ENCODE peak calls at places on chromosomes 6 and 20, in ten cellular contexts. One of them, this sample, is unnamed.

GRCh38 chr20:46131396-46131795 is 13.3 kb downstream of the CD40 start:
- DNase-seq in AG04449: no peak
- DNase-seq in SK-N-SH: no peak
- DNase-seq in GM13976: no peak
- DNase-seq in colonic mucosa: no peak
- DNase-seq in IMR-90: peak; percentile 5
- DNase-seq in A549: no peak
- DNase-seq in CD8-positive, alpha-beta T cell: no peak
- DNase-seq in omental fat pad: no peak
- DNase-seq in brain microvascular endothelial cell: no peak
- DNase-seq in this sample: no peak

GRCh38 chr6:2560903-2561698 is 189.6 kb downstream of the MYLK4 start:
- DNase-seq in AG04449: no peak
- DNase-seq in SK-N-SH: no peak
- DNase-seq in GM13976: no peak
- DNase-seq in colonic mucosa: no peak
- DNase-seq in IMR-90: no peak
- DNase-seq in A549: no peak
- DNase-seq in CD8-positive, alpha-beta T cell: no peak
- DNase-seq in omental fat pad: no peak
- DNase-seq in brain microvascular endothelial cell: no peak
- DNase-seq in this sample: no peak

GRCh38 chr20:20005381-20005780 is 11.8 kb upstream of the NAA20 start:
- DNase-seq in AG04449: no peak
- DNase-seq in SK-N-SH: no peak
- DNase-seq in GM13976: no peak
- DNase-seq in colonic mucosa: no peak
- DNase-seq in IMR-90: no peak
- DNase-seq in A549: no peak
- DNase-seq in CD8-positive, alpha-beta T cell: no peak
- DNase-seq in omental fat pad: no peak
- DNase-seq in brain microvascular endothelial cell: no peak
- DNase-seq in this sample: no peak

GRCh38 chr20:45972500-45973183 is 639 bp upstream of the ZNF335 start:
- DNase-seq in AG04449: no peak
- DNase-seq in SK-N-SH: no peak
- DNase-seq in GM13976: peak; percentile 99
- DNase-seq in colonic mucosa: no peak
- DNase-seq in IMR-90: no peak
- DNase-seq in A549: no peak
- DNase-seq in CD8-positive, alpha-beta T cell: no peak
- DNase-seq in omental fat pad: no peak
- DNase-seq in brain microvascular endothelial cell: no peak
- DNase-seq in this sample: no peak

GRCh38 chr6:91276315-91276714 is 689.4 kb upstream of the MAP3K7 start:
- DNase-seq in AG04449: no peak
- DNase-seq in SK-N-SH: peak; percentile 18
- DNase-seq in GM13976: no peak
- DNase-seq in colonic mucosa: no peak
- DNase-seq in IMR-90: peak; percentile 4
- DNase-seq in A549: peak; percentile 9
- DNase-seq in CD8-positive, alpha-beta T cell: no peak
- DNase-seq in omental fat pad: no peak
- DNase-seq in brain microvascular endothelial cell: no peak
- DNase-seq in this sample: no peak

GRCh38 chr6:71258078-71258866 is 30.3 kb upstream of the OGFRL1 start:
- DNase-seq in AG04449: no peak
- DNase-seq in SK-N-SH: no peak
- DNase-seq in GM13976: no peak
- DNase-seq in colonic mucosa: no peak
- DNase-seq in IMR-90: no peak
- DNase-seq in A549: no peak
- DNase-seq in CD8-positive, alpha-beta T cell: no peak
- DNase-seq in omental fat pad: no peak
- DNase-seq in brain microvascular endothelial cell: no peak
- DNase-seq in this sample: no peak

GRCh38 chr6:56869346-56869745 is 85.6 kb upstream of the BEND6 start:
- DNase-seq in AG04449: no peak
- DNase-seq in SK-N-SH: no peak
- DNase-seq in GM13976: no peak
- DNase-seq in colonic mucosa: no peak
- DNase-seq in IMR-90: no peak
- DNase-seq in A549: no peak
- DNase-seq in CD8-positive, alpha-beta T cell: no peak
- DNase-seq in omental fat pad: no peak
- DNase-seq in brain microvascular endothelial cell: no peak
- DNase-seq in this sample: no peak

GRCh38 chr6:169726963-169727362 is 2.7 kb upstream of the PHF10 start:
- DNase-seq in AG04449: no peak
- DNase-seq in SK-N-SH: no peak
- DNase-seq in GM13976: no peak
- DNase-seq in colonic mucosa: no peak
- DNase-seq in IMR-90: no peak
- DNase-seq in A549: no peak
- DNase-seq in CD8-positive, alpha-beta T cell: no peak
- DNase-seq in omental fat pad: no peak
- DNase-seq in brain microvascular endothelial cell: no peak
- DNase-seq in this sample: no peak

GRCh38 chr20:63945921-63946920 is 10.0 kb downstream of the UCKL1 start:
- DNase-seq in AG04449: no peak
- DNase-seq in SK-N-SH: no peak
- DNase-seq in GM13976: no peak
- DNase-seq in colonic mucosa: no peak
- DNase-seq in IMR-90: no peak
- DNase-seq in A549: no peak
- DNase-seq in CD8-positive, alpha-beta T cell: no peak
- DNase-seq in omental fat pad: no peak
- DNase-seq in brain microvascular endothelial cell: no peak
- DNase-seq in this sample: no peak

GRCh38 chr6:84623956-84624680 is 140.3 kb downstream of the TBX18 start:
- DNase-seq in AG04449: peak; percentile 59
- DNase-seq in SK-N-SH: no peak
- DNase-seq in GM13976: no peak
- DNase-seq in colonic mucosa: no peak
- DNase-seq in IMR-90: peak; percentile 84
- DNase-seq in A549: no peak
- DNase-seq in CD8-positive, alpha-beta T cell: no peak
- DNase-seq in omental fat pad: no peak
- DNase-seq in brain microvascular endothelial cell: peak; percentile 91
- DNase-seq in this sample: no peak

GRCh38 chr6:84842526-84843161 is 78.2 kb upstream of the TBX18 start:
- DNase-seq in AG04449: no peak
- DNase-seq in SK-N-SH: no peak
- DNase-seq in GM13976: no peak
- DNase-seq in colonic mucosa: no peak
- DNase-seq in IMR-90: no peak
- DNase-seq in A549: no peak
- DNase-seq in CD8-positive, alpha-beta T cell: no peak
- DNase-seq in omental fat pad: no peak
- DNase-seq in brain microvascular endothelial cell: peak; percentile 6
- DNase-seq in this sample: no peak

GRCh38 chr6:137728386-137729349 is 138.4 kb upstream of the TNFAIP3 start:
- DNase-seq in AG04449: peak; percentile 63
- DNase-seq in SK-N-SH: no peak
- DNase-seq in GM13976: no peak
- DNase-seq in colonic mucosa: no peak
- DNase-seq in IMR-90: peak; percentile 88
- DNase-seq in A549: peak; percentile 25
- DNase-seq in CD8-positive, alpha-beta T cell: no peak
- DNase-seq in omental fat pad: peak; percentile 48
- DNase-seq in brain microvascular endothelial cell: peak; percentile 94
- DNase-seq in this sample: no peak

GRCh38 chr20:49323622-49324238 is 45.9 kb upstream of the ZNFX1 start:
- DNase-seq in AG04449: no peak
- DNase-seq in SK-N-SH: peak; percentile 41
- DNase-seq in GM13976: peak; percentile 47
- DNase-seq in colonic mucosa: no peak
- DNase-seq in IMR-90: peak; percentile 74
- DNase-seq in A549: peak; percentile 47
- DNase-seq in CD8-positive, alpha-beta T cell: peak; percentile 16
- DNase-seq in omental fat pad: no peak
- DNase-seq in brain microvascular endothelial cell: peak; percentile 78
- DNase-seq in this sample: no peak
- TF ChIP-seq CTCF in AG04449: peak; percentile 44
- TF ChIP-seq CTCF in SK-N-SH: peak; percentile 56
- TF ChIP-seq CTCF in GM13976: no peak
- TF ChIP-seq CTCF in colonic mucosa: no peak
- TF ChIP-seq CTCF in IMR-90: peak; percentile 54
- TF ChIP-seq CTCF in A549: no peak
- TF ChIP-seq CTCF in CD8-positive, alpha-beta T cell: peak; percentile 33
- TF ChIP-seq CTCF in omental fat pad: no peak
- TF ChIP-seq CTCF in brain microvascular endothelial cell: peak; percentile 58
- TF ChIP-seq CTCF in this sample: peak; percentile 39

DNA sequence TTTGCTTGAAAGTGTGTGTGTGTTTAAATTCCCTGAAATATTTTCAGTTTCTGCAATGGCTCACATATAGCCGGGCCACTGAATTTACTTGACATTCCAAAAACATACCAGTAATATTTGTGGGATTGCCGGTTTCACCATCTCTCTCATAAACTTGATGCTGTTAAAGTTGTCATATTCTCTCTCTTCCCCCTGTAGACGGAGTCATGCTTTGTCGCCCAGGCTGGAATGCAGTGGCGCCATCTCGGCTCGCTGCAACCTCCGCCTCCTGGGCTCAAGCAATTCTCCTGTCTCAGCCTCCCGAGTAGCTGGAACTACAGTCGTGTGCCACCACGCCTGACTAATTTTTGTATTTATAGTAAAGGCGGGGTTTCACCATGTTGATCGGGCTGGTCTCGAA is 122.2 kb downstream of the TIAM2 start:
- DNase-seq in AG04449: peak; percentile 85
- DNase-seq in SK-N-SH: no peak
- DNase-seq in GM13976: no peak
- DNase-seq in colonic mucosa: no peak
- DNase-seq in IMR-90: peak; percentile 86
- DNase-seq in A549: no peak
- DNase-seq in CD8-positive, alpha-beta T cell: no peak
- DNase-seq in omental fat pad: no peak
- DNase-seq in brain microvascular endothelial cell: peak; percentile 77
- DNase-seq in this sample: no peak
- TF ChIP-seq CTCF in AG04449: no peak
- TF ChIP-seq CTCF in SK-N-SH: no peak
- TF ChIP-seq CTCF in GM13976: no peak
- TF ChIP-seq CTCF in colonic mucosa: no peak
- TF ChIP-seq CTCF in IMR-90: no peak
- TF ChIP-seq CTCF in A549: no peak
- TF ChIP-seq CTCF in CD8-positive, alpha-beta T cell: no peak
- TF ChIP-seq CTCF in omental fat pad: no peak
- TF ChIP-seq CTCF in brain microvascular endothelial cell: peak; percentile 8
- TF ChIP-seq CTCF in this sample: no peak

GRCh38 chr6:163500105-163500504 is 85.6 kb downstream of the QKI start:
- DNase-seq in AG04449: no peak
- DNase-seq in SK-N-SH: no peak
- DNase-seq in GM13976: no peak
- DNase-seq in colonic mucosa: no peak
- DNase-seq in IMR-90: no peak
- DNase-seq in A549: no peak
- DNase-seq in CD8-positive, alpha-beta T cell: no peak
- DNase-seq in omental fat pad: no peak
- DNase-seq in brain microvascular endothelial cell: no peak
- DNase-seq in this sample: no peak

GRCh38 chr6:163504984-163505640 is 90.6 kb downstream of the QKI start:
- DNase-seq in AG04449: no peak
- DNase-seq in SK-N-SH: no peak
- DNase-seq in GM13976: no peak
- DNase-seq in colonic mucosa: no peak
- DNase-seq in IMR-90: no peak
- DNase-seq in A549: no peak
- DNase-seq in CD8-positive, alpha-beta T cell: no peak
- DNase-seq in omental fat pad: no peak
- DNase-seq in brain microvascular endothelial cell: no peak
- DNase-seq in this sample: no peak

GRCh38 chr6:163501022-163501421 is 86.5 kb downstream of the QKI start:
- DNase-seq in AG04449: no peak
- DNase-seq in SK-N-SH: no peak
- DNase-seq in GM13976: no peak
- DNase-seq in colonic mucosa: no peak
- DNase-seq in IMR-90: no peak
- DNase-seq in A549: no peak
- DNase-seq in CD8-positive, alpha-beta T cell: no peak
- DNase-seq in omental fat pad: no peak
- DNase-seq in brain microvascular endothelial cell: no peak
- DNase-seq in this sample: no peak

GRCh38 chr6:163496205-163496604 is 81.7 kb downstream of the QKI start:
- DNase-seq in AG04449: no peak
- DNase-seq in SK-N-SH: no peak
- DNase-seq in GM13976: peak; percentile 5
- DNase-seq in colonic mucosa: no peak
- DNase-seq in IMR-90: no peak
- DNase-seq in A549: no peak
- DNase-seq in CD8-positive, alpha-beta T cell: no peak
- DNase-seq in omental fat pad: no peak
- DNase-seq in brain microvascular endothelial cell: no peak
- DNase-seq in this sample: no peak

DNA sequence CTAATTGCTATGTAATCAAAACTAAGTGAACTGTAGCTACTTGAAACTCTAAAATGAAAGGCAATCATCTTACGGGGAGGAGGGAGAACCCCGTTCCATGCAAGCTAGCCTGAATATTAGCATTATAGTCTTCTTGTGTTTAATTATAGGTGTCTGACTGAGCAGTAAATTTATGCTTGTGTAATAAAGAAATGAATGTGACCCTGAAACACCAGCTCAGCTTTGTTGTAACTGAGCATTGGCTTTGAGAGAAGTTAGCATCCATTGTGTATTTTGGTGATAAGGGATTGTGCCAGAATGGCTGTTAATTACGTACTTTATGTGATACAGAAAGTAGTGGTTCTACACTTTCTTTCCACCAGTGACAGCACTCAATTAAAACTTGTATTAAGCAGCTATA is 86.9 kb downstream of the QKI start:
- DNase-seq in AG04449: no peak
- DNase-seq in SK-N-SH: no peak
- DNase-seq in GM13976: no peak
- DNase-seq in colonic mucosa: no peak
- DNase-seq in IMR-90: no peak
- DNase-seq in A549: no peak
- DNase-seq in CD8-positive, alpha-beta T cell: no peak
- DNase-seq in omental fat pad: no peak
- DNase-seq in brain microvascular endothelial cell: no peak
- DNase-seq in this sample: no peak
- TF ChIP-seq CTCF in AG04449: no peak
- TF ChIP-seq CTCF in SK-N-SH: no peak
- TF ChIP-seq CTCF in GM13976: no peak
- TF ChIP-seq CTCF in colonic mucosa: no peak
- TF ChIP-seq CTCF in IMR-90: no peak
- TF ChIP-seq CTCF in A549: no peak
- TF ChIP-seq CTCF in CD8-positive, alpha-beta T cell: no peak
- TF ChIP-seq CTCF in omental fat pad: no peak
- TF ChIP-seq CTCF in brain microvascular endothelial cell: no peak
- TF ChIP-seq CTCF in this sample: no peak

DNA sequence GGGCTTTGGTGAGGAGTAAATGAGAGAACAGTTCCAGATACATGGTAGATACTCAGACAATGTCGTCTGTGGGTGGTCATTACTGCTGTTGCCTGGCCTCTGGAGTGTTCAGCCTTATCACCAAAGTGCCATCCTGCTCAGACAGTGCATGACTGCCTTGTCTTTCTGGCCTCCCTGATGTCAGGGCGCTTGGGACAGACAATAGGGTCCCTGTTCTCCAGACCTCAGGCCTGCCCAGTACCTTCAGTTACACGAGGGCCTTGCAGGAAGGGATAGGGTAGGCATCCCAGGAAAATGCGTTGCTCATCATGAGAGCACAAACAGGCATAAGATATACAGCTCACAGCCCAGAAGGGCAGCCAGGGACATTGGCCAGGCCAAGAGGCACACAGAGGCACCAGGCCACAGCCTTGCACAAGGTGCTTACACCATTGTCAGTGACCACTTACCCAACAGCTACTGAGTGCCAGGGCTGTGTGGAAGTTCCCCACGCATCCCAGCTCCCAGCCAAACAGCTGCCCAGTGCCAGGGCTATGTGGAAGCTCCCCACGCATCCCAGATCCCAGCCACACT is 27.4 kb downstream of the BPIFB1 start:
- DNase-seq in AG04449: no peak
- DNase-seq in SK-N-SH: no peak
- DNase-seq in GM13976: no peak
- DNase-seq in colonic mucosa: no peak
- DNase-seq in IMR-90: no peak
- DNase-seq in A549: no peak
- DNase-seq in CD8-positive, alpha-beta T cell: no peak
- DNase-seq in omental fat pad: no peak
- DNase-seq in brain microvascular endothelial cell: no peak
- DNase-seq in this sample: no peak
- TF ChIP-seq CTCF in AG04449: no peak
- TF ChIP-seq CTCF in SK-N-SH: no peak
- TF ChIP-seq CTCF in GM13976: no peak
- TF ChIP-seq CTCF in colonic mucosa: no peak
- TF ChIP-seq CTCF in IMR-90: no peak
- TF ChIP-seq CTCF in A549: no peak
- TF ChIP-seq CTCF in CD8-positive, alpha-beta T cell: no peak
- TF ChIP-seq CTCF in omental fat pad: no peak
- TF ChIP-seq CTCF in brain microvascular endothelial cell: no peak
- TF ChIP-seq CTCF in this sample: no peak